ENCODE peak calls at places on chromosomes 7 and 10, in six cellular contexts. V is SK-N-SH, X is stomach, W is upper lobe of left lung, G is ovary, Q is tibial nerve. B is an unnamed sample. For H3K27me3, the result is how much of the 10 kb centered on the place peaks cover.

GRCh38 chr7:142451346-142451745 is 193.5 kb upstream of the PRSS58 start:
- DNase-seq in V (no peak), X (no peak), W (no peak), G (no peak), Q (no peak), B (no peak)

GRCh38 chr10:69270990-69271389 is 7.3 kb upstream of the HK1 start:
- DNase-seq in V (no peak), X (no peak), W (no peak), G (no peak), Q (no peak), B (no peak)

GRCh38 chr10:27998178-27998953 is 513 bp downstream of the ODAD2 start:
- DNase-seq in V (peak), X (no peak), W (peak), G (peak), Q (no peak), B (no peak)

GRCh38 chr10:130578532-130579289 is 442.5 kb downstream of the GLRX3 start:
- DNase-seq in V (no peak), X (no peak), W (no peak), G (no peak), Q (no peak), B (no peak)

GRCh38 chr10:86343761-86344160 is 22.8 kb downstream of the GRID1 start:
- DNase-seq in V (no peak), X (no peak), W (no peak), G (no peak), Q (no peak), B (peak)

GRCh38 chr10:110002801-110003523 is 4.8 kb upstream of the ADD3 start:
- DNase-seq in V (no peak), X (no peak), W (no peak), G (no peak), Q (no peak), B (no peak)

GRCh38 chr10:116169782-116170181 is 103.2 kb downstream of the GFRA1 start:
- DNase-seq in V (no peak), X (no peak), W (no peak), G (no peak), Q (no peak), B (no peak)

GRCh38 chr7:121273467-121274167 is 55.2 kb upstream of the WNT16 start:
- DNase-seq in V (no peak), X (no peak), W (no peak), G (no peak), Q (no peak), B (no peak)

GRCh38 chr10:130300608-130301025 is 164.4 kb downstream of the GLRX3 start:
- DNase-seq in V (no peak), X (no peak), W (peak), G (no peak), Q (no peak), B (no peak)

GRCh38 chr7:22255834-22256233 is 101.1 kb downstream of the RAPGEF5 start:
- DNase-seq in V (no peak), X (peak), W (no peak), G (no peak), Q (no peak), B (no peak)

GRCh38 chr10:1549591-1550290 is 187.6 kb downstream of the ADARB2 start:
- DNase-seq in V (no peak), X (no peak), W (no peak), G (no peak), Q (no peak), B (peak)

GRCh38 chr10:66167816-66168215 is 758.0 kb upstream of the LRRTM3 start:
- DNase-seq in V (no peak), X (no peak), W (no peak), G (no peak), Q (no peak), B (no peak)

GRCh38 chr10:59465089-59465488 is 102.7 kb upstream of the FAM13C start:
- DNase-seq in V (no peak), X (no peak), W (no peak), G (no peak), Q (no peak), B (no peak)

GRCh38 chr10:50373821-50374501 is 122.6 kb upstream of the ASAH2 start:
- DNase-seq in V (no peak), X (no peak), W (no peak), G (no peak), Q (no peak), B (no peak)

GRCh38 chr7:130886438-130887135 is 152.6 kb upstream of the KLF14 start:
- DNase-seq in V (no peak), X (no peak), W (peak), G (no peak), Q (no peak), B (no peak)

GRCh38 chr10:22491931-22492615 is 146.8 kb downstream of the SPAG6 start:
- DNase-seq in V (no peak), X (no peak), W (no peak), G (no peak), Q (no peak), B (no peak)

GRCh38 chr7:12643001-12643400 is 44.4 kb upstream of the ARL4A start:
- DNase-seq in V (no peak), X (no peak), W (no peak), G (no peak), Q (no peak), B (no peak)

GRCh38 chr7:98365863-98366561 is 34.9 kb downstream of the BAIAP2L1 start:
- DNase-seq in V (no peak), X (peak), W (no peak), G (no peak), Q (peak), B (peak)

GRCh38 chr10:12214763-12215218 is 18.8 kb downstream of the CDC123 start:
- DNase-seq in V (peak), X (no peak), W (no peak), G (peak), Q (peak), B (no peak)

GRCh38 chr10:46301056-46301645 is 14.4 kb downstream of the ANTXRL start:
- DNase-seq in V (no peak), X (no peak), W (no peak), G (no peak), Q (no peak), B (no peak)

GRCh38 chr10:98314577-98315284 is 46.7 kb upstream of the LOXL4 start:
- DNase-seq in V (no peak), X (peak), W (no peak), G (no peak), Q (peak), B (no peak)

GRCh38 chr7:33869176-33869575 is 36.2 kb upstream of the BMPER start:
- DNase-seq in V (no peak), X (no peak), W (no peak), G (no peak), Q (no peak), B (no peak)

GRCh38 chr7:124085168-124085567 is 52.3 kb upstream of the TMEM229A start:
- DNase-seq in V (peak), X (peak), W (no peak), G (no peak), Q (no peak), B (no peak)

GRCh38 chr10:111953949-111954348 is 229.6 kb downstream of the GPAM start:
- DNase-seq in V (no peak), X (no peak), W (no peak), G (no peak), Q (no peak), B (no peak)

GRCh38 chr7:73397936-73398335 is 35.6 kb upstream of the FZD9 start:
- DNase-seq in V (no peak), X (no peak), W (no peak), G (no peak), Q (no peak), B (no peak)

GRCh38 chr10:45374451-45375052 is 536 bp downstream of the ALOX5 start:
- DNase-seq in V (no peak), X (no peak), W (no peak), G (no peak), Q (no peak), B (no peak)

GRCh38 chr7:96503597-96503996 is 181.7 kb upstream of the SLC25A13 start:
- DNase-seq in V (no peak), X (no peak), W (no peak), G (no peak), Q (no peak), B (no peak)

GRCh38 chr10:123146013-123146891 is 1.7 kb upstream of the HMX2 start:
- DNase-seq in V (peak), X (no peak), W (peak), G (no peak), Q (no peak), B (no peak)

GRCh38 chr10:11742009-11742778 is at the start of gene ECHDC3:
- DNase-seq in V (peak), X (peak), W (peak), G (peak), Q (no peak), B (peak)

GRCh38 chr10:129626801-129627434 is 159.9 kb downstream of the MGMT start:
- DNase-seq in V (no peak), X (no peak), W (peak), G (no peak), Q (no peak), B (no peak)

GRCh38 chr7:6709808-6710207 is 3.1 kb upstream of the ZNF12 start:
- DNase-seq in V (no peak), X (no peak), W (no peak), G (no peak), Q (no peak), B (no peak)

GRCh38 chr10:49281461-49281860 is 17.5 kb upstream of the C10orf71 start:
- DNase-seq in V (peak), X (peak), W (no peak), G (no peak), Q (no peak), B (no peak)

GRCh38 chr10:43939939-43940810 is 291.5 kb upstream of the ZNF32 start:
- DNase-seq in V (peak), X (no peak), W (no peak), G (no peak), Q (no peak), B (no peak)

DNA sequence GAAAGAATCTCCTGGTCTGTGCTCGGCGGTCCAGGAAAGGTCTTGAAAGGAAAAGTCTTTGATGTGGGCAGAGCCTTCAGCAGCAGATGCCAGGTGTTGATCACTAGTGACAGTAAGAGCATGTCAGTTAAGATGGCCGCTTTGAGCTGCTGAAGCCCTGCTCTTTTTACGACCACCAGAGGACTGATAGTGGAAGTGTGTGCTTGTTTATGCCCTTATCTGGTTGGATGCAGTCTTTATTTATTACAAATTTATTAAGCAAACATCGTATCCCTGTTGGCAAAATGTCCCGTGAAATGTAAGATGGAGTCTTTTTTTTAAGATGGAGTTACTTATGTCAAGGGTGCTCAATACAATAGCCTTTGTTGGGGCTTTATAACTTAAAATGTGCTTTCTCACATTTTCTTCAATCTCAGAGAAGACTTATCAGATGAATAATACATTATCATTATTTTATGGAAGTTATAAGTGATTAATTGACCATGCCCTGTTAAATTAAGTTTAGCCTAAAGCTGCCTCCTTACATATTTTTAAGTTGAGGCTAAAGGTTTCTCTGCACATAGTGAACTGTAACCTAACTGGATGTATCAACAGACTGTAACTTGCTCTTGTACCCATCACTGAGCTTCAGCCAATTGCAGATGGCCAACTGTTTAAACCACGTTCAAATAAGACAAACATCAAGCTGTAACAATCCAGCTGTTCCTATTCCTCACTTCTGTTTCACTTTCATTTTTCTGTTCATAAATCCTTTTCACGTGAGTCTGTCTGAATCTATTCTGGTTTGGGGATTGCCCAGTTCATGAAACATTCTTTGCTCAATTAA is 97.4 kb upstream of the PIK3CG start:
- DNase-seq in V (no peak), X (no peak), W (no peak), G (no peak), Q (no peak), B (no peak)
- H3K4me3 ChIP-seq in V (no peak), X (no peak), W (peak), G (no peak), Q (no peak), B (no peak)

GRCh38 chr10:75984067-75984466 is 552.6 kb downstream of the LRMDA start:
- DNase-seq in V (no peak), X (no peak), W (no peak), G (no peak), Q (no peak), B (no peak)
- TF ChIP-seq EP300 in V (no peak), X (no peak), W (no peak), G (no peak), Q (no peak), B (no peak)

GRCh38 chr7:41470081-41470480 is 232.8 kb downstream of the INHBA start:
- DNase-seq in V (no peak), X (no peak), W (no peak), G (no peak), Q (no peak), B (no peak)
- H3K27me3 ChIP-seq in V (under half), X (under half), W (under half), G (under half), Q (under half), B (under half)

GRCh38 chr7:43585521-43585920 is 2.6 kb downstream of the STK17A start:
- DNase-seq in V (no peak), X (no peak), W (no peak), G (no peak), Q (no peak), B (no peak)
- H3K4me3 ChIP-seq in V (peak), X (no peak), W (peak), G (no peak), Q (no peak), B (peak)

GRCh38 chr7:945147-945555 is 9.3 kb downstream of the ADAP1 start:
- DNase-seq in V (no peak), X (no peak), W (peak), G (no peak), Q (no peak), B (peak)
- TF ChIP-seq EP300 in V (no peak), X (no peak), W (no peak), G (no peak), Q (no peak), B (no peak)

GRCh38 chr10:4132216-4132556 is 347.2 kb upstream of the KLF6 start:
- DNase-seq in V (no peak), X (no peak), W (no peak), G (no peak), Q (no peak), B (no peak)

GRCh38 chr10:4138146-4138721 is 353.2 kb upstream of the KLF6 start:
- DNase-seq in V (no peak), X (no peak), W (no peak), G (no peak), Q (no peak), B (no peak)

GRCh38 chr10:4137299-4137698 is 352.3 kb upstream of the KLF6 start:
- DNase-seq in V (no peak), X (no peak), W (no peak), G (no peak), Q (no peak), B (no peak)

GRCh38 chr10:4134701-4135100 is 349.7 kb upstream of the KLF6 start:
- DNase-seq in V (no peak), X (no peak), W (no peak), G (no peak), Q (no peak), B (no peak)

DNA sequence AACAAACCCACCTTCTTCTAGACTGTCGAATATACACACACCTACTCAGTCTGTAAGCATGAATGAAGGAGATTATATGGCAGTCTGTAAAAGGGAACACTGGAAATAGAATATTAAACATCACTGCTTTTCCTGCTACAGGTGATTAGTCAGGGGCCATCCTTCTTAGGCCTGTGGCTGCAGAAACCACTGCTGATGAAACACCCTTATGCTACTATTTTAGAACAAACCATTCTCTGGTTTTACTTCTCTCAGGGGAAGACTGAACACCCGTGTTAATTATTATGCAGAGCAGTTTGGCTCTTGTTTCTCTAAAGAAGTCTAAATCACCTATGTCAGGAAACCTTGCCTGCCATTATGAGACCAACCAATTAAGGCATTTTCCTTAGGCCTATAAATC is 351.1 kb upstream of the KLF6 start:
- DNase-seq in V (no peak), X (no peak), W (no peak), G (no peak), Q (no peak), B (no peak)
- H3K27me3 ChIP-seq in V (under half), X (under half), W (under half), G (under half), Q (under half), B (under half)

DNA sequence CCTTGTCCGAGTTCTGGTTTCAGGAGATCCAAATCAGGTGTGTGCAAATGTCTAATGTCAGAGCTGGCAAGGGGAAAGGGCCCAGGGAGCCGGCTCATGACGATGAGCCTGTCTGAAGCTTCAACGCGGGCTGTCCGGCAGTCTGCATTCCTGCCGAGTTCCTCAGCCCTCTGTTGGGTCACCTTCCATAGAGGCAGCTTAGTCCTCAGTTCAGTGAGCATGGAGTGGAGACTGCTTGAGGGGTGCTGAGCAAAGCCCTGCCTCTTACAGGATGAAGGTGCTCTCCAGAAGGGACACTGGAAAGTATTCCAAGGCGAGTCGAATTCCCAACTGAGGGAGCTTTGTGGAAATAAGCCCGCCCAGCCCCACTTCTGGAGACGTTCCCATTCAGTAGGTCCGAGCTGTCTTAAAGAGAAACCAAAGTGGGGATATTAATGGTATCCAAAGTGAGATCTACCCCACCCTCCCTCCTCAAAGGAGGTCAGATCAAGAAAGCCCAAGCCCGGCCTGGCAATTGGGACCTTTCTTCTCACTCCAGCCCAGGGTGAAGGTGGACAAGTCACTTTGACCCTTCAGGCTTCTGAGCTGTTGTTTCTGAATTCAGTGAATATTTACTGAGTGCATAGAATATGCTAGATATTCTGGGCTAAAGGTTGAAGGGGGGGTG is 3.3 kb downstream of the EGFR start:
- DNase-seq in V (no peak), X (no peak), W (no peak), G (no peak), Q (no peak), B (no peak)
- H3K4me3 ChIP-seq in V (peak), X (no peak), W (peak), G (no peak), Q (peak), B (peak)

GRCh38 chr10:132904169-132904813 is 38.1 kb downstream of the CFAP46 start:
- DNase-seq in V (peak), X (peak), W (peak), G (no peak), Q (no peak), B (no peak)
- TF ChIP-seq EP300 in V (no peak), X (no peak), W (no peak), G (no peak), Q (no peak), B (no peak)

DNA sequence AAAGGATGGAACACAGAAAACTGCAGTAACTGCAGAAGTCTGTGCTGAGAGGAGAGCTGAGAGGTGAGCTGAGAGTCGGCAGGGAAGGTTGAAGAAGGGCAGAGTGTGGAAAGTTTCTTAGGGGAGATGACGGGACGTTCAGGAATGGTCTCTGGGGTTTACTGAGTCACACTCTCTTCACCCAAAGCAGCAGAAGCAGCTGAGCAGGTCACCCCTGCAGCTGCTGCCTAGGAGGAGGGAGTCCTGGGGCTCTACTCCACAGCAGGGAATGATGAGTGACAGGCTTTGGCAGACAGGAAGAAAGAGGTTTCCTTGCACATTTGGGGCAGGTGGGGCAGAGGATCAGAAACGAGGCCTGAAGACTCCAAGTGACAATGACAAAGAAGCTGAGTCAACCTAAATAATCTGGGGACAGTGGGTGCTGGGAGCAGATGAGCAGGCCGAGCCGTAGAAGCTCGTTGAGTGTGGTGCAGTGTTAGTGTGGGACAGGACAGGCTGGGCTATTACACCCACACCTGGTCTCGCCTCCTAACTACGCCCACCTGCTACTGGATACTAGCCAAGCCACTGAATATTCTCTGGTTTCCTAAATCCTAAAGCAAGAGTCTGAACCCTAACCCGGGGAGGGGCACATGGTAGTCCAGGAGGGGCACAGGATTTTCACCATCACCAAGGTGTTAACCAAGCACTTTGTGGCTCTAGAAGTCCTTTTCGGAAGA is 24.9 kb downstream of the BEND7 start:
- DNase-seq in V (no peak), X (no peak), W (no peak), G (no peak), Q (no peak), B (no peak)
- H3K27me3 ChIP-seq in V (under half), X (under half), W (under half), G (under half), Q (under half), B (under half)

B was measured in suprapubic skin.